ENCODE peak calls at places on chromosomes 1 and 21, in nine cellular contexts. One of them, this sample, is unnamed.

GRCh38 chr1:6495540-6496359 is 4.3 kb upstream of the PLEKHG5 start:
- DNase-seq in ureter: no peak
- DNase-seq in transverse colon: no peak
- DNase-seq in germinal center: no peak
- DNase-seq in HTR-8/SVneo: no peak
- DNase-seq in NCI-H2029 treated with DMSO at 0.1 percent for 48 hours: no peak
- DNase-seq in neural crest cell: no peak
- DNase-seq in naive thymus-derived CD8-positive, alpha-beta T cell: no peak
- DNase-seq in adrenal gland: no peak
- DNase-seq in this sample: no peak

GRCh38 chr21:37483776-37484175 is 117.2 kb downstream of the DYRK1A start:
- DNase-seq in ureter: no peak
- DNase-seq in transverse colon: no peak
- DNase-seq in germinal center: no peak
- DNase-seq in HTR-8/SVneo: no peak
- DNase-seq in NCI-H2029 treated with DMSO at 0.1 percent for 48 hours: no peak
- DNase-seq in neural crest cell: no peak
- DNase-seq in naive thymus-derived CD8-positive, alpha-beta T cell: no peak
- DNase-seq in adrenal gland: no peak
- DNase-seq in this sample: no peak

GRCh38 chr1:194295690-194296089 is 1109.3 kb upstream of the B3GALT2 start:
- DNase-seq in ureter: no peak
- DNase-seq in transverse colon: no peak
- DNase-seq in germinal center: peak; percentile 30
- DNase-seq in HTR-8/SVneo: peak; percentile 14
- DNase-seq in NCI-H2029 treated with DMSO at 0.1 percent for 48 hours: no peak
- DNase-seq in neural crest cell: no peak
- DNase-seq in naive thymus-derived CD8-positive, alpha-beta T cell: peak; percentile 44
- DNase-seq in adrenal gland: no peak
- DNase-seq in this sample: peak; percentile 59

GRCh38 chr1:94919241-94920030 is 7.5 kb downstream of the CNN3 start:
- DNase-seq in ureter: no peak
- DNase-seq in transverse colon: peak; percentile 35
- DNase-seq in germinal center: no peak
- DNase-seq in HTR-8/SVneo: no peak
- DNase-seq in NCI-H2029 treated with DMSO at 0.1 percent for 48 hours: peak; percentile 90
- DNase-seq in neural crest cell: no peak
- DNase-seq in naive thymus-derived CD8-positive, alpha-beta T cell: no peak
- DNase-seq in adrenal gland: no peak
- DNase-seq in this sample: peak; percentile 48

GRCh38 chr1:202311880-202312635 is 29.7 kb downstream of the UBE2T start:
- DNase-seq in ureter: no peak
- DNase-seq in transverse colon: no peak
- DNase-seq in germinal center: no peak
- DNase-seq in HTR-8/SVneo: peak; percentile 27
- DNase-seq in NCI-H2029 treated with DMSO at 0.1 percent for 48 hours: no peak
- DNase-seq in neural crest cell: no peak
- DNase-seq in naive thymus-derived CD8-positive, alpha-beta T cell: no peak
- DNase-seq in adrenal gland: no peak
- DNase-seq in this sample: no peak

GRCh38 chr1:41713141-41713540 is 205.6 kb downstream of the HIVEP3 start:
- DNase-seq in ureter: no peak
- DNase-seq in transverse colon: no peak
- DNase-seq in germinal center: no peak
- DNase-seq in HTR-8/SVneo: no peak
- DNase-seq in NCI-H2029 treated with DMSO at 0.1 percent for 48 hours: no peak
- DNase-seq in neural crest cell: no peak
- DNase-seq in naive thymus-derived CD8-positive, alpha-beta T cell: no peak
- DNase-seq in adrenal gland: no peak
- DNase-seq in this sample: no peak

GRCh38 chr1:181135462-181135781 is 46.9 kb downstream of the IER5 start:
- DNase-seq in ureter: no peak
- DNase-seq in transverse colon: no peak
- DNase-seq in germinal center: peak; percentile 47
- DNase-seq in HTR-8/SVneo: no peak
- DNase-seq in NCI-H2029 treated with DMSO at 0.1 percent for 48 hours: no peak
- DNase-seq in neural crest cell: no peak
- DNase-seq in naive thymus-derived CD8-positive, alpha-beta T cell: no peak
- DNase-seq in adrenal gland: no peak
- DNase-seq in this sample: peak; percentile 29

GRCh38 chr1:201461193-201461657 is 7.8 kb downstream of the PHLDA3 start:
- DNase-seq in ureter: peak; percentile 77
- DNase-seq in transverse colon: peak; percentile 47
- DNase-seq in germinal center: no peak
- DNase-seq in HTR-8/SVneo: peak; percentile 91
- DNase-seq in NCI-H2029 treated with DMSO at 0.1 percent for 48 hours: no peak
- DNase-seq in neural crest cell: no peak
- DNase-seq in naive thymus-derived CD8-positive, alpha-beta T cell: no peak
- DNase-seq in adrenal gland: peak; percentile 89
- DNase-seq in this sample: no peak

GRCh38 chr1:247822060-247822459 is 1.9 kb downstream of the OR14A16 start:
- DNase-seq in ureter: no peak
- DNase-seq in transverse colon: no peak
- DNase-seq in germinal center: no peak
- DNase-seq in HTR-8/SVneo: no peak
- DNase-seq in NCI-H2029 treated with DMSO at 0.1 percent for 48 hours: no peak
- DNase-seq in neural crest cell: no peak
- DNase-seq in naive thymus-derived CD8-positive, alpha-beta T cell: no peak
- DNase-seq in adrenal gland: no peak
- DNase-seq in this sample: no peak

GRCh38 chr21:46377789-46378188 is 53.8 kb downstream of the PCNT start:
- DNase-seq in ureter: no peak
- DNase-seq in transverse colon: no peak
- DNase-seq in germinal center: no peak
- DNase-seq in HTR-8/SVneo: no peak
- DNase-seq in NCI-H2029 treated with DMSO at 0.1 percent for 48 hours: no peak
- DNase-seq in neural crest cell: no peak
- DNase-seq in naive thymus-derived CD8-positive, alpha-beta T cell: no peak
- DNase-seq in adrenal gland: no peak
- DNase-seq in this sample: no peak

GRCh38 chr1:1630965-1631792 is 794 bp upstream of the MMP23B start:
- DNase-seq in ureter: peak; percentile 80
- DNase-seq in transverse colon: peak; percentile 60
- DNase-seq in germinal center: no peak
- DNase-seq in HTR-8/SVneo: no peak
- DNase-seq in NCI-H2029 treated with DMSO at 0.1 percent for 48 hours: peak; percentile 3
- DNase-seq in neural crest cell: no peak
- DNase-seq in naive thymus-derived CD8-positive, alpha-beta T cell: no peak
- DNase-seq in adrenal gland: no peak
- DNase-seq in this sample: peak; percentile 11

GRCh38 chr1:194117582-194117981 is 931.2 kb upstream of the B3GALT2 start:
- DNase-seq in ureter: no peak
- DNase-seq in transverse colon: no peak
- DNase-seq in germinal center: no peak
- DNase-seq in HTR-8/SVneo: no peak
- DNase-seq in NCI-H2029 treated with DMSO at 0.1 percent for 48 hours: no peak
- DNase-seq in neural crest cell: no peak
- DNase-seq in naive thymus-derived CD8-positive, alpha-beta T cell: no peak
- DNase-seq in adrenal gland: no peak
- DNase-seq in this sample: peak; percentile 15

GRCh38 chr1:94863297-94863911 is 43.2 kb downstream of the SLC44A3 start:
- DNase-seq in ureter: no peak
- DNase-seq in transverse colon: no peak
- DNase-seq in germinal center: no peak
- DNase-seq in HTR-8/SVneo: no peak
- DNase-seq in NCI-H2029 treated with DMSO at 0.1 percent for 48 hours: no peak
- DNase-seq in neural crest cell: no peak
- DNase-seq in naive thymus-derived CD8-positive, alpha-beta T cell: no peak
- DNase-seq in adrenal gland: no peak
- DNase-seq in this sample: peak; percentile 58

GRCh38 chr1:1063945-1064831 is 9.9 kb downstream of the RNF223 start:
- DNase-seq in ureter: peak; percentile 72
- DNase-seq in transverse colon: peak; percentile 76
- DNase-seq in germinal center: peak; percentile 86
- DNase-seq in HTR-8/SVneo: peak; percentile 95
- DNase-seq in NCI-H2029 treated with DMSO at 0.1 percent for 48 hours: no peak
- DNase-seq in neural crest cell: peak; percentile 62
- DNase-seq in naive thymus-derived CD8-positive, alpha-beta T cell: peak; percentile 77
- DNase-seq in adrenal gland: peak; percentile 67
- DNase-seq in this sample: peak; percentile 41

GRCh38 chr1:83547903-83548302 is 451.0 kb downstream of the TTLL7 start:
- DNase-seq in ureter: no peak
- DNase-seq in transverse colon: no peak
- DNase-seq in germinal center: no peak
- DNase-seq in HTR-8/SVneo: no peak
- DNase-seq in NCI-H2029 treated with DMSO at 0.1 percent for 48 hours: no peak
- DNase-seq in neural crest cell: no peak
- DNase-seq in naive thymus-derived CD8-positive, alpha-beta T cell: no peak
- DNase-seq in adrenal gland: peak; percentile 84
- DNase-seq in this sample: no peak

GRCh38 chr1:113976609-113977278 is 2.5 kb upstream of the OLFML3 start:
- DNase-seq in ureter: no peak
- DNase-seq in transverse colon: no peak
- DNase-seq in germinal center: no peak
- DNase-seq in HTR-8/SVneo: peak; percentile 6
- DNase-seq in NCI-H2029 treated with DMSO at 0.1 percent for 48 hours: no peak
- DNase-seq in neural crest cell: peak; percentile 18
- DNase-seq in naive thymus-derived CD8-positive, alpha-beta T cell: no peak
- DNase-seq in adrenal gland: no peak
- DNase-seq in this sample: peak; percentile 1

GRCh38 chr1:36208978-36209708 is 15.1 kb upstream of the THRAP3 start:
- DNase-seq in ureter: no peak
- DNase-seq in transverse colon: no peak
- DNase-seq in germinal center: no peak
- DNase-seq in HTR-8/SVneo: no peak
- DNase-seq in NCI-H2029 treated with DMSO at 0.1 percent for 48 hours: no peak
- DNase-seq in neural crest cell: no peak
- DNase-seq in naive thymus-derived CD8-positive, alpha-beta T cell: no peak
- DNase-seq in adrenal gland: no peak
- DNase-seq in this sample: no peak

GRCh38 chr21:45391743-45392079 is 13.3 kb upstream of the COL18A1 start:
- DNase-seq in ureter: no peak
- DNase-seq in transverse colon: no peak
- DNase-seq in germinal center: no peak
- DNase-seq in HTR-8/SVneo: no peak
- DNase-seq in NCI-H2029 treated with DMSO at 0.1 percent for 48 hours: no peak
- DNase-seq in neural crest cell: no peak
- DNase-seq in naive thymus-derived CD8-positive, alpha-beta T cell: no peak
- DNase-seq in adrenal gland: no peak
- DNase-seq in this sample: no peak

GRCh38 chr1:149887456-149888159 is 11.8 kb upstream of the BOLA1 start:
- DNase-seq in ureter: peak; percentile 91
- DNase-seq in transverse colon: peak; percentile 81
- DNase-seq in germinal center: peak; percentile 90
- DNase-seq in HTR-8/SVneo: peak; percentile 87
- DNase-seq in NCI-H2029 treated with DMSO at 0.1 percent for 48 hours: peak; percentile 96
- DNase-seq in neural crest cell: peak; percentile 60
- DNase-seq in naive thymus-derived CD8-positive, alpha-beta T cell: peak; percentile 77
- DNase-seq in adrenal gland: peak; percentile 97
- DNase-seq in this sample: peak; percentile 98

GRCh38 chr1:92754000-92754787 is 30.7 kb downstream of the EVI5 start:
- DNase-seq in ureter: no peak
- DNase-seq in transverse colon: no peak
- DNase-seq in germinal center: no peak
- DNase-seq in HTR-8/SVneo: peak; percentile 44
- DNase-seq in NCI-H2029 treated with DMSO at 0.1 percent for 48 hours: no peak
- DNase-seq in neural crest cell: no peak
- DNase-seq in naive thymus-derived CD8-positive, alpha-beta T cell: no peak
- DNase-seq in adrenal gland: no peak
- DNase-seq in this sample: no peak

GRCh38 chr1:29448456-29449317 is 212.4 kb downstream of the PTPRU start:
- DNase-seq in ureter: no peak
- DNase-seq in transverse colon: no peak
- DNase-seq in germinal center: no peak
- DNase-seq in HTR-8/SVneo: no peak
- DNase-seq in NCI-H2029 treated with DMSO at 0.1 percent for 48 hours: no peak
- DNase-seq in neural crest cell: no peak
- DNase-seq in naive thymus-derived CD8-positive, alpha-beta T cell: no peak
- DNase-seq in adrenal gland: no peak
- DNase-seq in this sample: no peak

GRCh38 chr1:11919621-11920020 is 6.6 kb downstream of the KIAA2013 start:
- DNase-seq in ureter: no peak
- DNase-seq in transverse colon: no peak
- DNase-seq in germinal center: no peak
- DNase-seq in HTR-8/SVneo: no peak
- DNase-seq in NCI-H2029 treated with DMSO at 0.1 percent for 48 hours: no peak
- DNase-seq in neural crest cell: no peak
- DNase-seq in naive thymus-derived CD8-positive, alpha-beta T cell: no peak
- DNase-seq in adrenal gland: no peak
- DNase-seq in this sample: no peak

GRCh38 chr1:59290173-59290954 is 6.5 kb upstream of the FGGY start:
- DNase-seq in ureter: no peak
- DNase-seq in transverse colon: peak; percentile 52
- DNase-seq in germinal center: peak; percentile 30
- DNase-seq in HTR-8/SVneo: peak; percentile 14
- DNase-seq in NCI-H2029 treated with DMSO at 0.1 percent for 48 hours: no peak
- DNase-seq in neural crest cell: no peak
- DNase-seq in naive thymus-derived CD8-positive, alpha-beta T cell: no peak
- DNase-seq in adrenal gland: peak; percentile 62
- DNase-seq in this sample: peak; percentile 61

GRCh38 chr1:107196973-107197562 is 56.2 kb downstream of the NTNG1 start:
- DNase-seq in ureter: no peak
- DNase-seq in transverse colon: peak; percentile 10
- DNase-seq in germinal center: peak; percentile 33
- DNase-seq in HTR-8/SVneo: no peak
- DNase-seq in NCI-H2029 treated with DMSO at 0.1 percent for 48 hours: no peak
- DNase-seq in neural crest cell: peak; percentile 4
- DNase-seq in naive thymus-derived CD8-positive, alpha-beta T cell: no peak
- DNase-seq in adrenal gland: no peak
- DNase-seq in this sample: peak; percentile 84

GRCh38 chr1:211648980-211649934 is 26.2 kb downstream of the NEK2 start:
- DNase-seq in ureter: no peak
- DNase-seq in transverse colon: peak; percentile 69
- DNase-seq in germinal center: peak; percentile 30
- DNase-seq in HTR-8/SVneo: no peak
- DNase-seq in NCI-H2029 treated with DMSO at 0.1 percent for 48 hours: no peak
- DNase-seq in neural crest cell: no peak
- DNase-seq in naive thymus-derived CD8-positive, alpha-beta T cell: no peak
- DNase-seq in adrenal gland: no peak
- DNase-seq in this sample: peak; percentile 15

GRCh38 chr1:201385299-201385891 is 7.9 kb upstream of the TNNT2 start:
- DNase-seq in ureter: peak; percentile 65
- DNase-seq in transverse colon: peak; percentile 80
- DNase-seq in germinal center: peak; percentile 70
- DNase-seq in HTR-8/SVneo: peak; percentile 72
- DNase-seq in NCI-H2029 treated with DMSO at 0.1 percent for 48 hours: peak; percentile 39
- DNase-seq in neural crest cell: peak; percentile 44
- DNase-seq in naive thymus-derived CD8-positive, alpha-beta T cell: peak; percentile 33
- DNase-seq in adrenal gland: peak; percentile 67
- DNase-seq in this sample: peak; percentile 68

GRCh38 chr1:203598736-203599135 is 27.9 kb upstream of the ATP2B4 start:
- DNase-seq in ureter: no peak
- DNase-seq in transverse colon: no peak
- DNase-seq in germinal center: no peak
- DNase-seq in HTR-8/SVneo: no peak
- DNase-seq in NCI-H2029 treated with DMSO at 0.1 percent for 48 hours: no peak
- DNase-seq in neural crest cell: no peak
- DNase-seq in naive thymus-derived CD8-positive, alpha-beta T cell: no peak
- DNase-seq in adrenal gland: no peak
- DNase-seq in this sample: no peak

GRCh38 chr1:62870148-62870547 is 86.2 kb downstream of the ATG4C start:
- DNase-seq in ureter: no peak
- DNase-seq in transverse colon: no peak
- DNase-seq in germinal center: no peak
- DNase-seq in HTR-8/SVneo: no peak
- DNase-seq in NCI-H2029 treated with DMSO at 0.1 percent for 48 hours: no peak
- DNase-seq in neural crest cell: no peak
- DNase-seq in naive thymus-derived CD8-positive, alpha-beta T cell: no peak
- DNase-seq in adrenal gland: no peak
- DNase-seq in this sample: no peak

GRCh38 chr1:44270666-44271628 is 57.7 kb downstream of the DMAP1 start:
- DNase-seq in ureter: no peak
- DNase-seq in transverse colon: peak; percentile 76
- DNase-seq in germinal center: no peak
- DNase-seq in HTR-8/SVneo: no peak
- DNase-seq in NCI-H2029 treated with DMSO at 0.1 percent for 48 hours: peak; percentile 63
- DNase-seq in neural crest cell: no peak
- DNase-seq in naive thymus-derived CD8-positive, alpha-beta T cell: no peak
- DNase-seq in adrenal gland: no peak
- DNase-seq in this sample: no peak

GRCh38 chr21:32392299-32392879 is 423 bp downstream of the URB1 start:
- DNase-seq in ureter: no peak
- DNase-seq in transverse colon: no peak
- DNase-seq in germinal center: no peak
- DNase-seq in HTR-8/SVneo: no peak
- DNase-seq in NCI-H2029 treated with DMSO at 0.1 percent for 48 hours: no peak
- DNase-seq in neural crest cell: no peak
- DNase-seq in naive thymus-derived CD8-positive, alpha-beta T cell: no peak
- DNase-seq in adrenal gland: no peak
- DNase-seq in this sample: no peak

GRCh38 chr1:52706941-52707926 is 9.1 kb upstream of the COA7 start:
- DNase-seq in ureter: peak; percentile 58
- DNase-seq in transverse colon: peak; percentile 71
- DNase-seq in germinal center: no peak
- DNase-seq in HTR-8/SVneo: no peak
- DNase-seq in NCI-H2029 treated with DMSO at 0.1 percent for 48 hours: no peak
- DNase-seq in neural crest cell: no peak
- DNase-seq in naive thymus-derived CD8-positive, alpha-beta T cell: no peak
- DNase-seq in adrenal gland: peak; percentile 41
- DNase-seq in this sample: no peak

This sample was measured in NCI-H146.